ENCODE peak calls at places on chromosomes 1 and 21, in eight cellular contexts. One of them, this sample, is unnamed.

GRCh38 chr1:209611771-209612570 is 28.5 kb downstream of the CAMK1G start:
- DNase-seq in fibroblast of lung: no peak
- DNase-seq in NT2/D1: no peak
- DNase-seq in bronchial epithelial cell: peak
- DNase-seq in kidney epithelial cell: no peak
- DNase-seq in cardiac fibroblast: no peak
- DNase-seq in right cardiac atrium: no peak
- DNase-seq in HFF-Myc: no peak
- DNase-seq in this sample: no peak

GRCh38 chr1:204624631-204625216 is 60.8 kb downstream of the LRRN2 start:
- DNase-seq in fibroblast of lung: no peak
- DNase-seq in NT2/D1: no peak
- DNase-seq in bronchial epithelial cell: no peak
- DNase-seq in kidney epithelial cell: no peak
- DNase-seq in cardiac fibroblast: no peak
- DNase-seq in right cardiac atrium: no peak
- DNase-seq in HFF-Myc: no peak
- DNase-seq in this sample: no peak

GRCh38 chr1:6350416-6351088 is 43.0 kb downstream of the ACOT7 start:
- DNase-seq in fibroblast of lung: no peak
- DNase-seq in NT2/D1: no peak
- DNase-seq in bronchial epithelial cell: peak
- DNase-seq in kidney epithelial cell: no peak
- DNase-seq in cardiac fibroblast: no peak
- DNase-seq in right cardiac atrium: peak
- DNase-seq in HFF-Myc: no peak
- DNase-seq in this sample: peak

GRCh38 chr1:11285883-11286734 is 13.1 kb downstream of the UBIAD1 start:
- DNase-seq in fibroblast of lung: peak
- DNase-seq in NT2/D1: no peak
- DNase-seq in bronchial epithelial cell: peak
- DNase-seq in kidney epithelial cell: no peak
- DNase-seq in cardiac fibroblast: peak
- DNase-seq in right cardiac atrium: peak
- DNase-seq in HFF-Myc: no peak
- DNase-seq in this sample: no peak

GRCh38 chr1:108082741-108083562 is 117.2 kb downstream of the SLC25A24 start:
- DNase-seq in fibroblast of lung: no peak
- DNase-seq in NT2/D1: no peak
- DNase-seq in bronchial epithelial cell: peak
- DNase-seq in kidney epithelial cell: no peak
- DNase-seq in cardiac fibroblast: no peak
- DNase-seq in right cardiac atrium: no peak
- DNase-seq in HFF-Myc: no peak
- DNase-seq in this sample: no peak

GRCh38 chr1:61337471-61337870 is 255.1 kb downstream of the NFIA start:
- DNase-seq in fibroblast of lung: peak
- DNase-seq in NT2/D1: no peak
- DNase-seq in bronchial epithelial cell: no peak
- DNase-seq in kidney epithelial cell: no peak
- DNase-seq in cardiac fibroblast: no peak
- DNase-seq in right cardiac atrium: no peak
- DNase-seq in HFF-Myc: no peak
- DNase-seq in this sample: no peak

GRCh38 chr1:150237746-150238145 is 1.8 kb upstream of the ANP32E start:
- DNase-seq in fibroblast of lung: no peak
- DNase-seq in NT2/D1: no peak
- DNase-seq in bronchial epithelial cell: no peak
- DNase-seq in kidney epithelial cell: no peak
- DNase-seq in cardiac fibroblast: no peak
- DNase-seq in right cardiac atrium: no peak
- DNase-seq in HFF-Myc: no peak
- DNase-seq in this sample: no peak

GRCh38 chr1:235015291-235015990 is 113.2 kb downstream of the TOMM20 start:
- DNase-seq in fibroblast of lung: no peak
- DNase-seq in NT2/D1: no peak
- DNase-seq in bronchial epithelial cell: no peak
- DNase-seq in kidney epithelial cell: no peak
- DNase-seq in cardiac fibroblast: no peak
- DNase-seq in right cardiac atrium: no peak
- DNase-seq in HFF-Myc: no peak
- DNase-seq in this sample: peak

GRCh38 chr1:6448749-6449631 is 17.0 kb downstream of the TNFRSF25 start:
- DNase-seq in fibroblast of lung: no peak
- DNase-seq in NT2/D1: no peak
- DNase-seq in bronchial epithelial cell: no peak
- DNase-seq in kidney epithelial cell: no peak
- DNase-seq in cardiac fibroblast: no peak
- DNase-seq in right cardiac atrium: peak
- DNase-seq in HFF-Myc: no peak
- DNase-seq in this sample: no peak

GRCh38 chr1:8684590-8684989 is 132.8 kb downstream of the RERE start:
- DNase-seq in fibroblast of lung: no peak
- DNase-seq in NT2/D1: no peak
- DNase-seq in bronchial epithelial cell: no peak
- DNase-seq in kidney epithelial cell: no peak
- DNase-seq in cardiac fibroblast: no peak
- DNase-seq in right cardiac atrium: no peak
- DNase-seq in HFF-Myc: no peak
- DNase-seq in this sample: no peak

GRCh38 chr1:7516341-7516740 is 254.8 kb upstream of the VAMP3 start:
- DNase-seq in fibroblast of lung: no peak
- DNase-seq in NT2/D1: peak
- DNase-seq in bronchial epithelial cell: no peak
- DNase-seq in kidney epithelial cell: no peak
- DNase-seq in cardiac fibroblast: no peak
- DNase-seq in right cardiac atrium: peak
- DNase-seq in HFF-Myc: no peak
- DNase-seq in this sample: no peak

GRCh38 chr1:23169727-23170335 is 1.2 kb upstream of the LUZP1 start:
- DNase-seq in fibroblast of lung: peak
- DNase-seq in NT2/D1: no peak
- DNase-seq in bronchial epithelial cell: peak
- DNase-seq in kidney epithelial cell: no peak
- DNase-seq in cardiac fibroblast: peak
- DNase-seq in right cardiac atrium: peak
- DNase-seq in HFF-Myc: peak
- DNase-seq in this sample: peak

GRCh38 chr1:25568090-25568833 is 24.9 kb downstream of the LDLRAP1 start:
- DNase-seq in fibroblast of lung: peak
- DNase-seq in NT2/D1: peak
- DNase-seq in bronchial epithelial cell: peak
- DNase-seq in kidney epithelial cell: no peak
- DNase-seq in cardiac fibroblast: peak
- DNase-seq in right cardiac atrium: no peak
- DNase-seq in HFF-Myc: no peak
- DNase-seq in this sample: no peak

GRCh38 chr1:8422439-8423133 is 104.7 kb downstream of the SLC45A1 start:
- DNase-seq in fibroblast of lung: peak
- DNase-seq in NT2/D1: no peak
- DNase-seq in bronchial epithelial cell: peak
- DNase-seq in kidney epithelial cell: no peak
- DNase-seq in cardiac fibroblast: peak
- DNase-seq in right cardiac atrium: peak
- DNase-seq in HFF-Myc: no peak
- DNase-seq in this sample: no peak

GRCh38 chr1:81512242-81512641 is 288.5 kb upstream of the ADGRL2 start:
- DNase-seq in fibroblast of lung: peak
- DNase-seq in NT2/D1: no peak
- DNase-seq in bronchial epithelial cell: no peak
- DNase-seq in kidney epithelial cell: no peak
- DNase-seq in cardiac fibroblast: peak
- DNase-seq in right cardiac atrium: no peak
- DNase-seq in HFF-Myc: no peak
- DNase-seq in this sample: no peak

GRCh38 chr1:43275826-43276620 is 6.2 kb downstream of the TMEM125 start:
- DNase-seq in fibroblast of lung: no peak
- DNase-seq in NT2/D1: no peak
- DNase-seq in bronchial epithelial cell: no peak
- DNase-seq in kidney epithelial cell: no peak
- DNase-seq in cardiac fibroblast: no peak
- DNase-seq in right cardiac atrium: peak
- DNase-seq in HFF-Myc: no peak
- DNase-seq in this sample: no peak

GRCh38 chr1:232553050-232553754 is 76.7 kb downstream of the SIPA1L2 start:
- DNase-seq in fibroblast of lung: peak
- DNase-seq in NT2/D1: no peak
- DNase-seq in bronchial epithelial cell: no peak
- DNase-seq in kidney epithelial cell: no peak
- DNase-seq in cardiac fibroblast: no peak
- DNase-seq in right cardiac atrium: peak
- DNase-seq in HFF-Myc: peak
- DNase-seq in this sample: no peak

GRCh38 chr21:20661745-20662470 is 336.3 kb upstream of the NCAM2 start:
- DNase-seq in fibroblast of lung: no peak
- DNase-seq in NT2/D1: peak
- DNase-seq in bronchial epithelial cell: no peak
- DNase-seq in kidney epithelial cell: no peak
- DNase-seq in cardiac fibroblast: no peak
- DNase-seq in right cardiac atrium: no peak
- DNase-seq in HFF-Myc: no peak
- DNase-seq in this sample: no peak

GRCh38 chr1:200640373-200641174 is 20.0 kb upstream of the KIF14 start:
- DNase-seq in fibroblast of lung: peak
- DNase-seq in NT2/D1: no peak
- DNase-seq in bronchial epithelial cell: no peak
- DNase-seq in kidney epithelial cell: no peak
- DNase-seq in cardiac fibroblast: no peak
- DNase-seq in right cardiac atrium: no peak
- DNase-seq in HFF-Myc: no peak
- DNase-seq in this sample: no peak
- H3K4me3 ChIP-seq in fibroblast of lung: no peak
- H3K4me3 ChIP-seq in NT2/D1: no peak
- H3K4me3 ChIP-seq in bronchial epithelial cell: no peak
- H3K4me3 ChIP-seq in kidney epithelial cell: no peak
- H3K4me3 ChIP-seq in cardiac fibroblast: no peak
- H3K4me3 ChIP-seq in right cardiac atrium: no peak
- H3K4me3 ChIP-seq in HFF-Myc: no peak
- H3K4me3 ChIP-seq in this sample: no peak

DNA sequence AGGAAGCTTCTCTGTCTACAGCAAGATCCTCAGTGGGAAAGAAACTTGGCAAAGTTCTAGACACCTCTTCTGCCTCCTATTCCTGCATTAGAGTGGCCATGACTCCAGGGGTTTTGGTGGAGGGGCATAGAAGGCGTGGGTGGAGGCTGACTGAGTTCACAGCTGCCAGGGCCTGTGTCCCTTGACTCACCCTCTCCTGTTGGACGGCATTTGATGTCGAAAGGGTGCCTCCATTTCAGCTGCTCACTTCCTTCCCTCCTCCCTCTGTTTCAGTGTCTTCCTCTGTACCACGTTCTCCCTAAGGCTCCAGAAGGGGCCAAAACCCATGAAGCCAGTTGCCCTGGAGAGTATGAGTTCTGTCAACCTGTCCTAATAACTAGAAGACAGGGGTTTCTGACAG is 637 bp downstream of the TMEM79 start:
- DNase-seq in fibroblast of lung: no peak
- DNase-seq in NT2/D1: no peak
- DNase-seq in bronchial epithelial cell: peak
- DNase-seq in kidney epithelial cell: no peak
- DNase-seq in cardiac fibroblast: peak
- DNase-seq in right cardiac atrium: no peak
- DNase-seq in HFF-Myc: no peak
- DNase-seq in this sample: no peak
- H3K4me3 ChIP-seq in fibroblast of lung: no peak
- H3K4me3 ChIP-seq in NT2/D1: no peak
- H3K4me3 ChIP-seq in bronchial epithelial cell: peak
- H3K4me3 ChIP-seq in kidney epithelial cell: no peak
- H3K4me3 ChIP-seq in cardiac fibroblast: no peak
- H3K4me3 ChIP-seq in right cardiac atrium: no peak
- H3K4me3 ChIP-seq in HFF-Myc: no peak
- H3K4me3 ChIP-seq in this sample: no peak

GRCh38 chr1:40862008-40862863 is at the start of gene CITED4:
- DNase-seq in fibroblast of lung: peak
- DNase-seq in NT2/D1: peak
- DNase-seq in bronchial epithelial cell: peak
- DNase-seq in kidney epithelial cell: no peak
- DNase-seq in cardiac fibroblast: peak
- DNase-seq in right cardiac atrium: peak
- DNase-seq in HFF-Myc: peak
- DNase-seq in this sample: peak
- H3K4me3 ChIP-seq in fibroblast of lung: peak
- H3K4me3 ChIP-seq in NT2/D1: peak
- H3K4me3 ChIP-seq in bronchial epithelial cell: peak
- H3K4me3 ChIP-seq in kidney epithelial cell: peak
- H3K4me3 ChIP-seq in cardiac fibroblast: peak
- H3K4me3 ChIP-seq in right cardiac atrium: peak
- H3K4me3 ChIP-seq in HFF-Myc: peak
- H3K4me3 ChIP-seq in this sample: peak

GRCh38 chr1:63693956-63694607 is 79.7 kb upstream of the ROR1 start:
- DNase-seq in fibroblast of lung: peak
- DNase-seq in NT2/D1: no peak
- DNase-seq in bronchial epithelial cell: no peak
- DNase-seq in kidney epithelial cell: no peak
- DNase-seq in cardiac fibroblast: peak
- DNase-seq in right cardiac atrium: no peak
- DNase-seq in HFF-Myc: no peak
- DNase-seq in this sample: no peak

GRCh38 chr1:63686696-63687095 is 87.1 kb upstream of the ROR1 start:
- DNase-seq in fibroblast of lung: no peak
- DNase-seq in NT2/D1: no peak
- DNase-seq in bronchial epithelial cell: no peak
- DNase-seq in kidney epithelial cell: no peak
- DNase-seq in cardiac fibroblast: no peak
- DNase-seq in right cardiac atrium: no peak
- DNase-seq in HFF-Myc: no peak
- DNase-seq in this sample: no peak

GRCh38 chr1:63688302-63688701 is 85.5 kb upstream of the ROR1 start:
- DNase-seq in fibroblast of lung: peak
- DNase-seq in NT2/D1: no peak
- DNase-seq in bronchial epithelial cell: no peak
- DNase-seq in kidney epithelial cell: no peak
- DNase-seq in cardiac fibroblast: peak
- DNase-seq in right cardiac atrium: no peak
- DNase-seq in HFF-Myc: no peak
- DNase-seq in this sample: no peak

GRCh38 chr1:63690966-63691365 is 82.9 kb upstream of the ROR1 start:
- DNase-seq in fibroblast of lung: no peak
- DNase-seq in NT2/D1: no peak
- DNase-seq in bronchial epithelial cell: no peak
- DNase-seq in kidney epithelial cell: no peak
- DNase-seq in cardiac fibroblast: no peak
- DNase-seq in right cardiac atrium: no peak
- DNase-seq in HFF-Myc: no peak
- DNase-seq in this sample: no peak

DNA sequence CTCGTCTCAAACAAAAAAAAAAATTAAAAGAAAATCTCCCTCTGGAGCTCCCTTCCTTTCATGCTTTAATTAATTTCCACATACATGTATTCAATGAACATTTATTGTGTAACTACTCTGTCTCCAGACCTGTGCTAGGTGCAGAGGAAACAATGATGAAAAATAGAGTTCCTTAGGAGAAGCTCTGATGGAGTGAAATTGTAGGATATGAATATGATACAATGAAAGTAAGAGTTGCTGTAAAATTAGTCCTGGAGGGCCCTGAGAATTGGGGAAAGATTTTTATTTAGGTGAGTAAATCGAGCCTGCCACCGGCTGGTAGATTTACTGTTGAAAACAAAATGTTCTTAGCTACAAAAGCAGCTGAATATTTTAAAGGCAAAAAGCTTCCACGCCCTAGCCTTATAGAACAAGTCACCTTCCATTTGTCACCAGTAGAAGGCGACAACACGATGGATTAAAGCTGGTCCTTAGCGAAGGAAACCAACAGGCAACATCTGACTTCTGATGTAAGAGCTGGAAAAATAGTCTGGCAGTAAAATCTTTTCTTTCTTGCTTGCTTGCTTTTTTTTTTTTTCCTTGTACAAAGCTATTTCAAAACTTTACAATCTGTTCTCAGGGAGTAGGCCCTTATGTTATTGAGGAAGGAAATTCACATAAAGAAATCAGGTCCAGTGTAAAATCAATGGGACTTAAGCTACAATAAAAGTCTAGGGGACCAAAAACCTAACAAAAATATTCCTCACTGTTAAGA is 82.0 kb upstream of the ROR1 start:
- DNase-seq in fibroblast of lung: peak
- DNase-seq in NT2/D1: peak
- DNase-seq in bronchial epithelial cell: peak
- DNase-seq in kidney epithelial cell: peak
- DNase-seq in cardiac fibroblast: peak
- DNase-seq in right cardiac atrium: no peak
- DNase-seq in HFF-Myc: peak
- DNase-seq in this sample: peak
- H3K4me3 ChIP-seq in fibroblast of lung: no peak
- H3K4me3 ChIP-seq in NT2/D1: no peak
- H3K4me3 ChIP-seq in bronchial epithelial cell: no peak
- H3K4me3 ChIP-seq in kidney epithelial cell: no peak
- H3K4me3 ChIP-seq in cardiac fibroblast: no peak
- H3K4me3 ChIP-seq in right cardiac atrium: no peak
- H3K4me3 ChIP-seq in HFF-Myc: no peak
- H3K4me3 ChIP-seq in this sample: no peak

This sample was measured in ascending aorta.